ENCODE peak calls at places on chromosome 13, in six cellular contexts. T, Z, F, I, G and K are unnamed samples.

GRCh38 chr13:93260591-93260990 is 34.0 kb downstream of the GPC6 start:
- DNase-seq in T (no peak), Z (no peak), F (no peak), I (no peak), G (no peak), K (peak; percentile 52)

GRCh38 chr13:51768976-51769375 is 35.0 kb downstream of the DHRS12 start:
- DNase-seq in T (no peak), Z (no peak), F (no peak), I (no peak), G (no peak), K (no peak)

GRCh38 chr13:40484101-40484800 is 182.2 kb downstream of the FOXO1 start:
- DNase-seq in T (no peak), Z (no peak), F (no peak), I (no peak), G (no peak), K (no peak)

GRCh38 chr13:72643339-72643989 is 84.0 kb downstream of the MZT1 start:
- DNase-seq in T (peak; percentile 33), Z (peak; percentile 78), F (peak; percentile 68), I (peak; percentile 69), G (peak; percentile 44), K (peak; percentile 70)

GRCh38 chr13:94992277-94992989 is 280.1 kb upstream of the SOX21 start:
- DNase-seq in T (no peak), Z (no peak), F (no peak), I (no peak), G (no peak), K (peak; percentile 92)

GRCh38 chr13:24269803-24270202 is 39.6 kb upstream of the C1QTNF9 start:
- DNase-seq in T (no peak), Z (peak; percentile 11), F (no peak), I (no peak), G (no peak), K (no peak)

GRCh38 chr13:91647361-91647970 is 249.0 kb downstream of the GPC5 start:
- DNase-seq in T (no peak), Z (peak; percentile 23), F (peak; percentile 92), I (peak; percentile 9), G (peak; percentile 56), K (peak; percentile 7)

GRCh38 chr13:50128406-50129048 is 113.3 kb downstream of the KCNRG start:
- DNase-seq in T (no peak), Z (no peak), F (peak; percentile 65), I (no peak), G (no peak), K (no peak)

GRCh38 chr13:52348081-52348480 is 57.9 kb downstream of the THSD1 start:
- DNase-seq in T (peak; percentile 34), Z (no peak), F (no peak), I (no peak), G (peak; percentile 84), K (peak; percentile 95)

GRCh38 chr13:95709101-95709500 is 32.2 kb downstream of the DNAJC3 start:
- DNase-seq in T (no peak), Z (no peak), F (no peak), I (no peak), G (no peak), K (no peak)

GRCh38 chr13:46211116-46211515 is 612 bp upstream of the LRRC63 start:
- DNase-seq in T (no peak), Z (peak; percentile 25), F (no peak), I (no peak), G (peak; percentile 2), K (no peak)

GRCh38 chr13:112968380-112968909 is 569 bp upstream of the MCF2L start:
- DNase-seq in T (no peak), Z (peak; percentile 47), F (peak; percentile 79), I (peak; percentile 70), G (no peak), K (no peak)

GRCh38 chr13:44399045-44399444 is 25.4 kb downstream of the SERP2 start:
- DNase-seq in T (no peak), Z (no peak), F (no peak), I (no peak), G (no peak), K (no peak)

GRCh38 chr13:80109313-80109712 is 231.6 kb downstream of the SPRY2 start:
- DNase-seq in T (no peak), Z (no peak), F (no peak), I (no peak), G (no peak), K (peak; percentile 24)

GRCh38 chr13:114151565-114152284 is 19.3 kb upstream of the RASA3 start:
- DNase-seq in T (peak; percentile 53), Z (no peak), F (peak; percentile 42), I (peak; percentile 92), G (no peak), K (no peak)

GRCh38 chr13:68304287-68304893 is 1074.3 kb upstream of the PCDH9 start:
- DNase-seq in T (peak; percentile 1), Z (no peak), F (no peak), I (no peak), G (peak; percentile 50), K (peak; percentile 19)

GRCh38 chr13:43214124-43214523 is 190.7 kb downstream of the DNAJC15 start:
- DNase-seq in T (no peak), Z (no peak), F (no peak), I (no peak), G (no peak), K (no peak)

GRCh38 chr13:65603160-65603559 is 1627.0 kb downstream of the PCDH9 start:
- DNase-seq in T (no peak), Z (no peak), F (no peak), I (no peak), G (no peak), K (no peak)

GRCh38 chr13:111022886-111023285 is 92.2 kb upstream of the ARHGEF7 start:
- DNase-seq in T (no peak), Z (no peak), F (no peak), I (no peak), G (no peak), K (no peak)

GRCh38 chr13:111031531-111031961 is 83.6 kb upstream of the ARHGEF7 start:
- DNase-seq in T (no peak), Z (no peak), F (no peak), I (peak; percentile 17), G (peak; percentile 67), K (no peak)

GRCh38 chr13:111029957-111030609 is 85.0 kb upstream of the ARHGEF7 start:
- DNase-seq in T (no peak), Z (no peak), F (no peak), I (no peak), G (no peak), K (no peak)

GRCh38 chr13:111025310-111025709 is 89.8 kb upstream of the ARHGEF7 start:
- DNase-seq in T (no peak), Z (no peak), F (no peak), I (no peak), G (no peak), K (no peak)

DNA sequence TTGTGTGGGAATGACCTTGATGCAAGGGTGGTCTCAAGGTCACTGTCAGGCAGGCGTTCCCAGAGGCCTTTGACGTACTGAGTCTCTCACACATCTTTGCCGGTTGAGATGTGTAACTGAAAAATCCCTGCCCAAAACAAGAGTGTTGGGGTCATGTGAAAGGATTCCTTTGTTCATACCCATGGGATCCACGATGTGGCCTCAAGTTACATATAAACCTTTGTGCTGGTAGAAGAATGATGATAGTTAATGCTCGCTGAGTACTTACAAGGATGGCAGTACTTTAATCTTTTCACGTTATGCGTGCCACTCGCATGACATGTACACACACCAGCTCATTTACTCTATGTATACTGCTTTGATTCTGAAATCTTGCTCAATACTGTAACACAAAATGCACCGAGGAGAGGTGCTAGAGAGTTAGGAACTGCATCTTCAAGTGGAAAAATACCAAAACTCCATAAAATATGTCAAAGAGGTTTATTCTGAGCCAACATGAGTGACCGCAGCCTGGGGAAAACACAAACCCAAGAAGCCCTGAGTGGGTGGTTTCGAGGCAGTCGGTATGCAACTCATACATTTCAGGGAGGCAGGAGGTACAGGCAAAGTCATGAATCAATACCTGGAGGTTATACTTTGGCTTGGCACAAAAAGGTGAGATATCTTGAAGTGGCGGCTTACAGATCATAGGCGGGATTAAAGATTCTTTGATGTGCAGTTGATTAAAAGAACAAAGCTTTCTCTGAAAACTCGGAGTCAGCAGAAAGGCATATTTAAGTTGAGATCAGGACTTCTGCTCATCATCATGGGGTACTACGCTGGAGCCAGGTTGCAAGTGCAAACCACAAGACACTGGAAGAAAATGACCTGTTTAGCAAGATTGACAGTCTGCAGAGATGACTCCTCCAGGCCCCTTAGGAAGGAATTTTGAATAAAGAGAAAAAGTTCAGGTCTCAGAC is 87.3 kb upstream of the ARHGEF7 start:
- DNase-seq in T (no peak), Z (no peak), F (no peak), I (no peak), G (no peak), K (no peak)
- TF ChIP-seq CTCF in T (no peak), Z (no peak), F (no peak), I (no peak), G (no peak), K (no peak)

DNA sequence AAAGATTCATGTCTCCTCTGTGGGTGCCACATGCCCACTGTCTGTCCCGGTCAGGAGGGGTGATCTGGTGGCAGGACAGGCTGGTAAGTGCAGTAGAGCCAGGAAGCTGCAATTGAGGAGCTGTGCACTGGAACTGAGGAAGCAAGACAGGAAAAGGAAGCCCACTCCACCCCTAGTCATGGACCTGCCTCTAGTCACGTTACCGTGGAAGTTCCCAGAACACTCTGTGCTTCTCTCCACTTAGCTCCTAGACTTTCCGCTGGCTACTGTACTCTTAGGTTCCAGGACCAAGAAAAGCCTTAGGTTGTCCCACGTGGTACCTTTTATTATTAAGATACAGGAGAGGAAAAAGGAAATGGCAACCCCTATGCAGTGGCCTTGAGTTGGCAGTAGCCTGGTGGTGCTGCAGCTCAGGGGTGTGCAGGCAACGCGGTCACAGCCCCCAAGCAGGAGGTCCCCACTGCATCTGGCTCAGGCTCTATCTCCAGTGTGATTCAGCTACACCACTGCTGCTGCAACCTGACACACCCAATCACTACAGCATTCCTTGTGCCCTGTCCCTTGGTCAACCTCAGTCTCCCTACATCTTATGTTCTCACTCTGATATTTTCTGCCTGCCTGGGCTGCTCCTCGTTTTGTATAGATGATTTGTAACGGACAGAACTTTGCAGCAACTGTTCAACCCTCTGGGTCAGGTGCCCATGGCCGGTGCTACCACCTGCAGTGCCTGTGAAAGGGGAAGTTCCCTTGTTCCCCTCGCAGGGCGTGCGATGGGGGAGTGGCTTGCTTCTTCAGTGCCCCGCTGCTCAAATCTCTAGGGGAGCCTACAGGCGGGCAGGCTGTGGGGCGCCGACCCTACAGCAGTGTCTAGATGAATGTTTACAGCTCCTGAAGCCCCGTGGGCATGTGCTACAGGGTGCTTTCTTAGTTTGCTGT is 24.4 kb upstream of the GPR12 start:
- DNase-seq in T (no peak), Z (no peak), F (peak; percentile 65), I (peak; percentile 27), G (no peak), K (no peak)
- H3K4me3 ChIP-seq in T (no peak overlapping the region), Z (no peak overlapping the region), F (peak overlapping the region; percentile 29), I (no peak overlapping the region), G (no peak overlapping the region), K (no peak overlapping the region)

GRCh38 chr13:48985751-48986150 is 10.0 kb downstream of the FNDC3A start:
- DNase-seq in T (no peak), Z (no peak), F (no peak), I (no peak), G (no peak), K (no peak)

GRCh38 chr13:48993150-48993549 is 17.4 kb downstream of the FNDC3A start:
- DNase-seq in T (no peak), Z (no peak), F (no peak), I (no peak), G (no peak), K (no peak)

GRCh38 chr13:48994731-48995130 is 19.0 kb downstream of the FNDC3A start:
- DNase-seq in T (no peak), Z (no peak), F (no peak), I (no peak), G (peak; percentile 13), K (peak; percentile 61)

GRCh38 chr13:48990900-48991299 is 15.2 kb downstream of the FNDC3A start:
- DNase-seq in T (no peak), Z (no peak), F (no peak), I (no peak), G (no peak), K (no peak)
- TF ChIP-seq CTCF in T (no peak), Z (no peak), F (no peak), I (no peak), G (no peak), K (no peak)

GRCh38 chr13:97430296-97430695 is 3.7 kb upstream of the RAP2A start:
- DNase-seq in T (no peak), Z (no peak), F (no peak), I (no peak), G (no peak), K (no peak)
- H3K4me3 ChIP-seq in T (no peak overlapping the region), Z (no peak overlapping the region), F (no peak overlapping the region), I (no peak overlapping the region), G (no peak overlapping the region), K (no peak overlapping the region)